ENCODE peak calls at places on chromosomes 11 and 22, in six cellular contexts. Y is astrocyte; B is CD4-positive, alpha-beta T cell; V is HCT116; W is lower lobe of right lung; C is right atrium auricular region. I is an unnamed sample.

GRCh38 chr11:43377380-43377779 is 18.7 kb downstream of the TTC17 start:
- DNase-seq in W (no peak), Y (no peak), V (no peak), C (no peak), B (no peak), I (no peak)

GRCh38 chr11:76602431-76602861 is 68.1 kb downstream of the LRRC32 start:
- DNase-seq in Y (no peak), W (no peak), B (no peak), V (no peak), C (peak), I (no peak)

GRCh38 chr22:37032535-37033460 is 13.3 kb downstream of the MPST start:
- DNase-seq in B (no peak), C (peak), W (peak), V (no peak), Y (peak), I (peak)

GRCh38 chr11:35082322-35083180 is 56.4 kb upstream of the CD44 start:
- DNase-seq in C (peak), B (peak), W (peak), V (peak), Y (peak), I (peak)

GRCh38 chr11:118909619-118910308 is 16.0 kb downstream of the BCL9L start:
- DNase-seq in Y (no peak), B (no peak), W (no peak), V (no peak), C (no peak), I (no peak)

GRCh38 chr22:22039286-22040074 is 56.9 kb upstream of the TOP3B start:
- DNase-seq in B (no peak), Y (no peak), W (no peak), V (no peak), C (no peak), I (no peak)

GRCh38 chr22:21947040-21948014 is 5.3 kb downstream of the PPM1F start:
- DNase-seq in Y (peak), W (no peak), V (no peak), C (no peak), B (no peak), I (peak)

GRCh38 chr11:12724301-12725046 is 50.3 kb downstream of the TEAD1 start:
- DNase-seq in V (peak), Y (peak), B (no peak), W (peak), C (peak), I (peak)

GRCh38 chr11:74438681-74439080 is 28.7 kb downstream of the KCNE3 start:
- DNase-seq in C (no peak), B (no peak), V (no peak), Y (no peak), W (no peak), I (no peak)

GRCh38 chr22:39462443-39463147 is 5.8 kb downstream of the MGAT3 start:
- DNase-seq in Y (no peak), V (no peak), W (no peak), B (no peak), C (no peak), I (no peak)

GRCh38 chr11:30454108-30454507 is 131.2 kb downstream of the ARL14EP start:
- DNase-seq in C (no peak), Y (no peak), V (no peak), W (no peak), B (no peak), I (no peak)

GRCh38 chr11:94127632-94128031 is 1.0 kb upstream of the PANX1 start:
- DNase-seq in V (no peak), Y (no peak), B (no peak), C (no peak), W (no peak), I (no peak)

GRCh38 chr22:49964493-49965290 is 4.1 kb downstream of the PIM3 start:
- DNase-seq in Y (no peak), V (no peak), C (no peak), W (peak), B (no peak), I (no peak)

GRCh38 chr11:111423250-111423615 is 44.2 kb upstream of the POU2AF1 start:
- DNase-seq in Y (no peak), W (no peak), C (no peak), V (no peak), B (no peak), I (no peak)

DNA sequence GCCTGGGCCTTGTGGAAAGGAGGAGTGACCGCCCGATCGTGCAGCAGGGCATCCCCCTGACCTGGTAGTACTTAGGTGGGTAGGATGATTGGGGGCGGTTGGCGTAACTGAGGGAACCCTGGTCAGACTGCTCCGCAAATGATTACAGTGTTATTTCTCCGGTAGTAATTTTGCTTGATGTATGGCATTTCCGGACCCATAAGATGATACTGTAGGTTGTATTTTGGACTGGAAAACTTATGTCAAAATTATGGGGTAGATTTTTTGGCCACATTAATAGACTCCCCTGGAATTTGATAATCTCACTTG is 811 bp downstream of the MTMR3 start:
- DNase-seq in V (no peak), W (no peak), Y (peak), B (no peak), C (no peak), I (peak)
- H3K27ac ChIP-seq in V (peak), W (peak), Y (peak), B (peak), C (peak), I (peak)

GRCh38 chr11:134643519-134644042 is 231.5 kb upstream of the B3GAT1 start:
- DNase-seq in Y (no peak), W (no peak), C (no peak), V (no peak), B (no peak), I (no peak)
- H3K27ac ChIP-seq in Y (no peak), W (no peak), C (no peak), V (no peak), B (no peak), I (no peak)

GRCh38 chr22:31952459-31952858 is 8.1 kb downstream of the YWHAH start:
- DNase-seq in B (no peak), C (no peak), V (no peak), Y (peak), W (no peak), I (peak)
- H3K27ac ChIP-seq in B (no peak), C (peak), V (peak), Y (peak), W (no peak), I (peak)

DNA sequence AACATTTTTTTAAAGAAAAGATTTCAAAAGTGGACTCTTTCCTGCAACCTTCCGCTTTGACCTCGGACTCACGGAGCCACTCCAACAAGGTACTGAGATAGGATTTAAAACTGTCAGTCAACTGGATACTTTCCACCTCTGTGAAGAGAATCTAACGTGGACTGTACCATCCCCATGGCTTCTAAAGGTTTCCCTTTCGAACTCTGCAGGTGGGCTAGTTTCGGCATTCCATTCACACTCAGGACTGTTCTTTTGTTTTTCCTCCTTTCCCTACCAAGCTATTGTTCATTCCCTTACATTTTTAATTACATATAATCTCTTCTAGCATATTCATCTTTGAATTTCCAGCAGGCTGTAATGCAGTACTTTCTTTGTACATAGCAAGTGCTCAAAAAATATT is 88.5 kb upstream of the AKIP1 start:
- DNase-seq in Y (no peak), B (no peak), C (no peak), V (no peak), W (no peak), I (no peak)
- H3K27ac ChIP-seq in Y (no peak), B (no peak), C (no peak), V (no peak), W (no peak), I (no peak)

GRCh38 chr11:108220721-108221346 is 1.6 kb downstream of the NPAT start:
- DNase-seq in V (no peak), Y (no peak), B (no peak), C (no peak), W (no peak), I (peak)
- H3K27ac ChIP-seq in V (no peak), Y (peak), B (peak), C (peak), W (peak), I (peak)

GRCh38 chr11:67290801-67291200 is 1.7 kb downstream of the ANKRD13D start:
- DNase-seq in W (peak), C (no peak), B (no peak), Y (peak), V (no peak), I (no peak)
- H3K27ac ChIP-seq in W (peak), C (peak), B (peak), Y (no peak), V (no peak), I (peak)